ENCODE peak calls at places on chromosomes 4 and X, in eight cellular contexts. X is left ventricle myocardium inferior; E is SK-N-SH; M is lower lobe of right lung; S is K562; K is left lung; L is Peyer's patch; D is CD8-positive, alpha-beta T cell. V is an unnamed sample.

GRCh38 chr4:175874290-175874689 is 62.2 kb upstream of the GPM6A start:
- DNase-seq in D (no peak), E (no peak), L (no peak), K (no peak), M (no peak), S (no peak), X (no peak), V (no peak)

GRCh38 chr4:57607616-57608150 is 497.5 kb upstream of the IGFBP7 start:
- DNase-seq in S (no peak), E (no peak), D (no peak), X (no peak), M (no peak), K (no peak), L (no peak), V (no peak)

GRCh38 chr4:2135083-2135482 is 76.0 kb downstream of the NAT8L start:
- DNase-seq in S (peak; percentile 27), K (no peak), X (no peak), M (no peak), L (no peak), E (peak; percentile 49), D (no peak), V (no peak)

GRCh38 chr4:56118055-56118454 is 169.3 kb downstream of the CEP135 start:
- DNase-seq in E (peak; percentile 56), D (no peak), L (no peak), X (no peak), M (no peak), K (no peak), S (no peak), V (no peak)

GRCh38 chr4:13887010-13887409 is 259.5 kb upstream of the BOD1L1 start:
- DNase-seq in K (no peak), S (no peak), M (no peak), L (no peak), X (no peak), E (no peak), D (no peak), V (no peak)

GRCh38 chr4:176191974-176192373 is 3.4 kb downstream of the SPATA4 start:
- DNase-seq in L (no peak), M (no peak), S (no peak), X (no peak), D (no peak), K (no peak), E (peak; percentile 32), V (no peak)

GRCh38 chrX:40267334-40268118 is 169.8 kb upstream of the BCOR start:
- DNase-seq in L (no peak), M (no peak), D (no peak), X (no peak), S (no peak), E (no peak), K (no peak), V (peak; percentile 76)

GRCh38 chr4:129179276-129179675 is 83.3 kb downstream of the C4orf33 start:
- DNase-seq in D (no peak), L (no peak), K (no peak), X (no peak), E (no peak), S (no peak), M (no peak), V (no peak)

GRCh38 chrX:122026665-122027064 is 979.3 kb downstream of the GLUD2 start:
- DNase-seq in X (no peak), K (no peak), S (no peak), L (no peak), E (no peak), D (no peak), M (no peak), V (no peak)

DNA sequence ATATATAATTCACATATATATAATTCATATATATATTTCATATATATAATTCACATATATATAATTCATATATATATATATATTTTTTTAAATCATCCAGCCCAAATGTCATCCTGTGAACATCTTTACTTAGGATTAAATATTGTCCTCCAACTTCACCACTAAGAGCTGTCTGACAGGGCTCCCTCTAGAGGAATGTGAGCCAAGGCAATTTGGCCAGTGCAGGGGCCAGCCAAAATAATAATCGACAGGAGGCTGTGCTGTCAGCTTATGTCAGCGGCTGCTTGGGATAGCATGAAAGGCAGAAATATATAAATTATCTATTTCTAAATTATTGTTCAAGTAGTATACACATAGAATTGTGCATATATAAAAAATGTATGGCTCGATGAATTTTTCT is 29.5 kb downstream of the EGFL6 start:
- DNase-seq in X (no peak), E (peak; percentile 15), S (peak; percentile 28), K (no peak), L (no peak), D (no peak), M (no peak), V (no peak)
- TF ChIP-seq CTCF in X (no peak), E (peak; percentile 51), S (peak; percentile 50), K (no peak), L (no peak), D (no peak), M (no peak), V (no peak)

GRCh38 chrX:773292-774025 is 142.9 kb downstream of the SHOX start:
- DNase-seq in M (no peak), X (no peak), L (no peak), K (no peak), S (no peak), D (no peak), E (no peak), V (no peak)

GRCh38 chrX:768596-768995 is 138.0 kb downstream of the SHOX start:
- DNase-seq in X (no peak), E (no peak), K (no peak), S (no peak), M (no peak), L (no peak), D (no peak), V (peak; percentile 6)

GRCh38 chrX:769796-770195 is 139.2 kb downstream of the SHOX start:
- DNase-seq in X (no peak), E (no peak), S (no peak), D (no peak), L (no peak), M (no peak), K (no peak), V (peak; percentile 13)

GRCh38 chrX:774536-774935 is 143.9 kb downstream of the SHOX start:
- DNase-seq in S (no peak), M (no peak), E (no peak), K (no peak), L (no peak), D (no peak), X (no peak), V (peak; percentile 35)

GRCh38 chrX:771536-771935 is 140.9 kb downstream of the SHOX start:
- DNase-seq in X (no peak), K (no peak), E (no peak), D (no peak), S (no peak), M (no peak), L (no peak), V (peak; percentile 6)
- H3K27ac ChIP-seq in X (no peak overlapping the region), K (no peak overlapping the region), E (no peak overlapping the region), D (no peak overlapping the region), S (no peak overlapping the region), M (no peak overlapping the region), L (no peak overlapping the region), V (no peak overlapping the region)

DNA sequence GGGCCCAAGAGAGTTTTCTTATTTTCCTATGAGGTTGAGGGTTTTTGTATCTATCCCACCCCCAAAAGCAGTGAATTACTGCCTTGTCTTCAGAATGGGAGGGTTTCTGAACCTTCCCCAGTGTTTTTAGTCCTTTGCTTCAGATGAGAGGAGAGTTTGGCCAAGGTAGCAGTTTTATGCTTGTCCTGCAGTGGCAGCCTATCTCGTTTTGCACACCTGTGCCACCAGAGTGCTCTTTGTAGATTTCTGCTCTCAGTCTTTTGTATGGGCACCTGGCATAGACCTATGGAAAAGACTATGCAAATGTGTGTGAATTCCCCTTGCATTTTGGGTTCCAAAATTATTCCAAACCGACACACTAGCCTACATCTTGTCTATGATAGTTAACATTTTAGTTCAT is 5.8 kb downstream of the TBC1D19 start:
- DNase-seq in L (no peak), S (no peak), M (no peak), K (no peak), X (no peak), E (no peak), D (no peak), V (no peak)
- TF ChIP-seq CTCF in L (no peak), S (no peak), M (no peak), K (no peak), X (no peak), E (no peak), D (no peak), V (no peak)

DNA sequence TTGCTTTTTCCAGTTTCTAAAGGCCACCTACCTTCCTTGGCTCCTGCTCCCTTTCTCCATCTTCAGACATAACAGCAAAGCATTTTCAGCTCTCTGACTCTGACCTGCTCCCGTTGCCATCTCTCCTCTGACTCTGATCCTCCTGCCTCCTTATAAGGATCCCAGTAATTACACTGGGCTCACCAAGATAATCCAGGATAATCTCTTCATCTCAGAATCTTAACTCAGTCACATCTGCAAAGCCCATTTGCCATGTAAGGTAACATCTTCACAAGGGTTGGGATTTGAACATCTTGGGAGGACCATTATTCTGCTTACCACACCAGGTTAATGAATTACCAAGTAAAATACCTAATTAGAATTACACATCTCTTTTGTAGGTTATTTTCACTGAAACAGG is 41.3 kb upstream of the MAGED1 start:
- DNase-seq in M (no peak), K (no peak), D (no peak), E (no peak), L (no peak), X (no peak), S (no peak), V (no peak)
- H3K27ac ChIP-seq in M (no peak overlapping the region), K (no peak overlapping the region), D (no peak overlapping the region), E (no peak overlapping the region), L (no peak overlapping the region), X (no peak overlapping the region), S (no peak overlapping the region), V (no peak overlapping the region)

GRCh38 chrX:128973033-128973432 is 550.3 kb downstream of the SMARCA1 start:
- DNase-seq in E (no peak), S (no peak), M (no peak), K (no peak), D (no peak), L (no peak), X (no peak), V (no peak)

DNA sequence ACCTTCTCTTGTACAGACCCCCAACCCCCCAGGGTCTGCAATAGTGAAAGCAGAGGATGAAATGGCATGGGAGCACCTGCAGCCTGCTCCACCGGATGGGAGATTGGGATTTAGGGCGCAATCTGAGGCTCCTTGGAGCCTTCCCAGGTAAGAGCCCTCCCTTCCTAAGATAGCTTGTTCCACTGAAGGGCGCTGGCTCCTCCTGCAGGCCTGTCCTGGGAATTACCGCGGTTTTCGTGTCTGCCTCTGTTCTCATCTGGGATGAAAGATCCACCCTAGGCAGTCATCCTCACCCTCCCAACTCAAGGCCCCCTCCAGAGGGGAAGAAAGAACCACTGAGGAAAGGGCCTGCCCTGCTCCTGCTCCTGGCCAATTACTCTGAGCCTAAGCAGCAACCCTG is 547.6 kb downstream of the SMARCA1 start:
- DNase-seq in M (no peak), K (no peak), L (peak; percentile 52), X (no peak), D (no peak), E (peak; percentile 41), S (peak; percentile 3), V (no peak)
- TF ChIP-seq CTCF in M (peak; percentile 30), K (no peak), L (no peak), X (peak; percentile 46), D (no peak), E (peak; percentile 56), S (peak; percentile 19), V (no peak)

GRCh38 chr4:185535818-185536729 is 767 bp upstream of the PDLIM3 start:
- DNase-seq in S (no peak), X (peak; percentile 47), M (no peak), K (no peak), E (peak; percentile 33), L (peak; percentile 56), D (no peak), V (peak; percentile 86)
- H3K27ac ChIP-seq in S (no peak overlapping the region), X (peak overlapping the region; percentile 95), M (peak overlapping the region; percentile 89), K (peak overlapping the region; percentile 84), E (no peak overlapping the region), L (peak overlapping the region; percentile 87), D (no peak overlapping the region), V (peak overlapping the region; percentile 100)

V was measured in tibial artery.